ENCODE peak calls at places on chromosomes 16 and 17, in five cellular contexts. I, X, C, T and K are unnamed samples.

GRCh38 chr16:58863042-58863441 is 128.9 kb upstream of the GOT2 start:
- DNase-seq in I (peak; percentile 10), X (no peak), C (no peak), T (no peak), K (no peak)

GRCh38 chr16:81718637-81719036 is 60.5 kb upstream of the PLCG2 start:
- DNase-seq in I (no peak), X (no peak), C (no peak), T (no peak), K (no peak)

GRCh38 chr17:41705271-41705991 is 6.7 kb upstream of the GAST start:
- DNase-seq in I (peak; percentile 69), X (no peak), C (no peak), T (no peak), K (no peak)

GRCh38 chr16:30458561-30459394 is 13.1 kb upstream of the SEPHS2 start:
- DNase-seq in I (no peak), X (peak; percentile 72), C (no peak), T (no peak), K (no peak)

GRCh38 chr17:82330322-82331239 is 3.0 kb downstream of the SECTM1 start:
- DNase-seq in I (peak; percentile 61), X (peak; percentile 51), C (no peak), T (peak; percentile 93), K (no peak)

GRCh38 chr16:71499775-71500364 is 10.7 kb upstream of the ZNF19 start:
- DNase-seq in I (peak; percentile 77), X (peak; percentile 51), C (peak; percentile 20), T (peak; percentile 3), K (peak; percentile 13)

GRCh38 chr17:75748706-75749105 is 16.3 kb downstream of the GALK1 start:
- DNase-seq in I (no peak), X (no peak), C (no peak), T (no peak), K (no peak)

GRCh38 chr16:12187939-12188673 is 211.6 kb downstream of the SNX29 start:
- DNase-seq in I (peak; percentile 78), X (no peak), C (peak; percentile 22), T (no peak), K (no peak)

GRCh38 chr17:32161506-32162365 is 19.4 kb downstream of the RHOT1 start:
- DNase-seq in I (peak; percentile 69), X (peak; percentile 77), C (no peak), T (no peak), K (no peak)

GRCh38 chr17:37787055-37787720 is 42.3 kb upstream of the HNF1B start:
- DNase-seq in I (peak; percentile 78), X (peak; percentile 94), C (peak; percentile 8), T (no peak), K (no peak)

GRCh38 chr17:82317394-82318168 is at the start of gene CD7:
- DNase-seq in I (no peak), X (peak; percentile 51), C (no peak), T (no peak), K (no peak)

GRCh38 chr17:20103454-20104448 is 94.6 kb downstream of the SPECC1 start:
- DNase-seq in I (no peak), X (no peak), C (no peak), T (no peak), K (no peak)

GRCh38 chr16:79006206-79006605 is 594.3 kb downstream of the MAF start:
- DNase-seq in I (no peak), X (no peak), C (no peak), T (no peak), K (no peak)

GRCh38 chr16:84050316-84050715 is 7.7 kb upstream of the SLC38A8 start:
- DNase-seq in I (no peak), X (no peak), C (no peak), T (no peak), K (no peak)

GRCh38 chr17:4893721-4894560 is 5.4 kb upstream of the C17orf107 start:
- DNase-seq in I (no peak), X (no peak), C (no peak), T (no peak), K (no peak)

GRCh38 chr16:29900102-29900887 is at the start of gene ASPHD1:
- DNase-seq in I (peak; percentile 87), X (peak; percentile 66), C (peak; percentile 66), T (peak; percentile 41), K (no peak)

GRCh38 chr17:57051886-57052342 is 33.1 kb upstream of the AKAP1 start:
- DNase-seq in I (no peak), X (no peak), C (no peak), T (peak; percentile 58), K (no peak)